ENCODE peak calls at places on chromosomes 4 and X, in five cellular contexts. R, F, C, B and J are unnamed samples.

GRCh38 chr4:123408471-123409084 is 12.0 kb downstream of the SPRY1 start:
- DNase-seq in C (no peak), B (no peak), F (no peak), R (no peak), J (no peak)

GRCh38 chr4:71186257-71186565 is 152.6 kb upstream of the SLC4A4 start:
- DNase-seq in F (no peak), B (no peak), C (no peak), R (no peak), J (peak)

GRCh38 chr4:80062527-80062926 is 10.5 kb downstream of the ANTXR2 start:
- DNase-seq in C (no peak), R (no peak), F (no peak), B (no peak), J (no peak)

GRCh38 chr4:2364654-2365053 is 53.8 kb downstream of the ZFYVE28 start:
- DNase-seq in R (peak), C (no peak), F (peak), B (no peak), J (no peak)

GRCh38 chr4:149723065-149723464 is 92.6 kb downstream of the IQCM start:
- DNase-seq in F (no peak), R (no peak), C (no peak), B (no peak), J (no peak)

GRCh38 chr4:78951862-78952472 is 12.7 kb upstream of the PAQR3 start:
- DNase-seq in B (peak), R (no peak), C (peak), F (peak), J (peak)

GRCh38 chr4:118180776-118181175 is 146.5 kb downstream of the NDST3 start:
- DNase-seq in F (peak), C (no peak), B (no peak), R (no peak), J (no peak)

GRCh38 chrX:79263550-79263949 is 103.6 kb downstream of the ITM2A start:
- DNase-seq in C (no peak), R (no peak), B (no peak), F (no peak), J (no peak)

GRCh38 chr4:1082215-1083182 is 30.9 kb downstream of the RNF212 start:
- DNase-seq in C (peak), B (peak), R (peak), F (peak), J (peak)

GRCh38 chr4:106258145-106259045 is 57.6 kb downstream of the TBCK start:
- DNase-seq in B (no peak), R (no peak), F (no peak), C (no peak), J (no peak)

GRCh38 chr4:48698029-48698901 is 81.8 kb downstream of the FRYL start:
- DNase-seq in C (peak), F (peak), B (peak), R (no peak), J (no peak)

GRCh38 chr4:184287697-184288255 is 70.1 kb upstream of the ENPP6 start:
- DNase-seq in F (peak), R (no peak), B (peak), C (no peak), J (no peak)

GRCh38 chr4:44121210-44121609 is 327.4 kb downstream of the KCTD8 start:
- DNase-seq in F (no peak), B (no peak), C (no peak), R (no peak), J (no peak)

GRCh38 chr4:36286481-36286871 is 5.1 kb downstream of the DTHD1 start:
- DNase-seq in C (no peak), R (no peak), B (no peak), F (no peak), J (no peak)

GRCh38 chr4:169618986-169619385 is 1.4 kb upstream of the CLCN3 start:
- DNase-seq in B (no peak), R (no peak), C (no peak), F (no peak), J (no peak)